ENCODE peak calls at places on chromosome 6, in four cellular contexts. One of them, this sample, is unnamed.

GRCh38 chr6:167455371-167455770 is 130.5 kb downstream of the TTLL2 start:
- DNase-seq in SK-N-MC: no peak
- DNase-seq in HTR-8/SVneo: no peak
- DNase-seq in NCI-H774: peak
- DNase-seq in this sample: no peak

GRCh38 chr6:89375427-89375868 is 22.9 kb upstream of the UBE2J1 start:
- DNase-seq in HTR-8/SVneo: no peak
- DNase-seq in NCI-H774: peak
- DNase-seq in SK-N-MC: no peak
- DNase-seq in this sample: peak

GRCh38 chr6:156949376-156949775 is 172.2 kb downstream of the ARID1B start:
- DNase-seq in SK-N-MC: no peak
- DNase-seq in NCI-H774: no peak
- DNase-seq in HTR-8/SVneo: peak
- DNase-seq in this sample: no peak

GRCh38 chr6:16344756-16345155 is 106.4 kb downstream of the GMPR start:
- DNase-seq in HTR-8/SVneo: peak
- DNase-seq in SK-N-MC: no peak
- DNase-seq in NCI-H774: no peak
- DNase-seq in this sample: no peak

GRCh38 chr6:31418251-31418650 is 14.9 kb downstream of the MICA start:
- DNase-seq in SK-N-MC: no peak
- DNase-seq in NCI-H774: no peak
- DNase-seq in HTR-8/SVneo: no peak
- DNase-seq in this sample: no peak

GRCh38 chr6:143193571-143194094 is 132.9 kb downstream of the AIG1 start:
- DNase-seq in HTR-8/SVneo: no peak
- DNase-seq in SK-N-MC: no peak
- DNase-seq in NCI-H774: no peak
- DNase-seq in this sample: no peak

GRCh38 chr6:119612176-119612870 is 262.8 kb upstream of the MAN1A1 start:
- DNase-seq in HTR-8/SVneo: no peak
- DNase-seq in SK-N-MC: no peak
- DNase-seq in NCI-H774: no peak
- DNase-seq in this sample: no peak

GRCh38 chr6:117329926-117330325 is 64.6 kb downstream of the VGLL2 start:
- DNase-seq in SK-N-MC: no peak
- DNase-seq in HTR-8/SVneo: no peak
- DNase-seq in NCI-H774: no peak
- DNase-seq in this sample: no peak

GRCh38 chr6:51846531-51846930 is 240.9 kb downstream of the PKHD1 start:
- DNase-seq in SK-N-MC: no peak
- DNase-seq in HTR-8/SVneo: no peak
- DNase-seq in NCI-H774: no peak
- DNase-seq in this sample: no peak

GRCh38 chr6:44034931-44035345 is 92.3 kb downstream of the MRPL14 start:
- DNase-seq in NCI-H774: no peak
- DNase-seq in SK-N-MC: no peak
- DNase-seq in HTR-8/SVneo: no peak
- DNase-seq in this sample: no peak

GRCh38 chr6:152635949-152636674 is 1.1 kb downstream of the SYNE1 start:
- DNase-seq in HTR-8/SVneo: no peak
- DNase-seq in NCI-H774: no peak
- DNase-seq in SK-N-MC: no peak
- DNase-seq in this sample: peak

This sample was measured in NCI-H146.